ENCODE peak calls at places on chromosomes 13 and 19, in seven cellular contexts. P is HL-60, F is cardiac muscle cell, S is A549, I is ovary, K is WTC11, G is B cell. J is an unnamed sample.

GRCh38 chr19:28327905-28328304 is 885.0 kb downstream of the UQCRFS1 start:
- DNase-seq in P (no peak), F (no peak), S (no peak), I (no peak), K (no peak), G (no peak), J (no peak)

GRCh38 chr13:37229931-37230330 is 124.5 kb upstream of the CSNK1A1L start:
- DNase-seq in P (no peak), F (no peak), S (no peak), I (no peak), K (no peak), G (no peak), J (no peak)

GRCh38 chr19:38229585-38230073 is 5.6 kb upstream of the DPF1 start:
- DNase-seq in P (no peak), F (peak), S (peak), I (peak), K (peak), G (peak), J (peak)

GRCh38 chr19:47511681-47512080 is 3.2 kb downstream of the NAPA start:
- DNase-seq in P (no peak), F (no peak), S (no peak), I (peak), K (no peak), G (no peak), J (no peak)

GRCh38 chr19:51469162-51469561 is 9.2 kb upstream of the CEACAM18 start:
- DNase-seq in P (no peak), F (no peak), S (no peak), I (no peak), K (no peak), G (no peak), J (no peak)

GRCh38 chr19:27972291-27973040 is 1240.5 kb downstream of the UQCRFS1 start:
- DNase-seq in P (no peak), F (no peak), S (no peak), I (no peak), K (no peak), G (no peak), J (no peak)

GRCh38 chr19:6743714-6744380 is 4.4 kb downstream of the TRIP10 start:
- DNase-seq in P (no peak), F (no peak), S (no peak), I (no peak), K (no peak), G (no peak), J (no peak)

GRCh38 chr19:5342573-5343201 is 2.1 kb upstream of the PTPRS start:
- DNase-seq in P (no peak), F (no peak), S (no peak), I (no peak), K (no peak), G (no peak), J (no peak)

GRCh38 chr13:78787189-78787588 is 128.2 kb upstream of the OBI1 start:
- DNase-seq in P (no peak), F (no peak), S (no peak), I (no peak), K (no peak), G (no peak), J (no peak)

GRCh38 chr13:21613791-21614190 is 9.8 kb upstream of the MICU2 start:
- DNase-seq in P (no peak), F (no peak), S (peak), I (no peak), K (no peak), G (no peak), J (no peak)

GRCh38 chr13:114057131-114058050 is 75.0 kb downstream of the RASA3 start:
- DNase-seq in P (no peak), F (no peak), S (no peak), I (no peak), K (no peak), G (no peak), J (no peak)

GRCh38 chr13:48009298-48009697 is 8.2 kb upstream of the SUCLA2 start:
- DNase-seq in P (no peak), F (no peak), S (peak), I (no peak), K (no peak), G (no peak), J (no peak)

GRCh38 chr13:41039746-41040145 is 20.6 kb upstream of the ELF1 start:
- DNase-seq in P (no peak), F (no peak), S (no peak), I (no peak), K (no peak), G (no peak), J (no peak)

GRCh38 chr19:48637449-48637947 is 319 bp upstream of the DBP start:
- DNase-seq in P (peak), F (peak), S (peak), I (peak), K (peak), G (peak), J (peak)

GRCh38 chr13:41917641-41918040 is 43.3 kb downstream of the VWA8 start:
- DNase-seq in P (no peak), F (no peak), S (no peak), I (no peak), K (no peak), G (no peak), J (no peak)

GRCh38 chr13:37295046-37295445 is 189.6 kb upstream of the CSNK1A1L start:
- DNase-seq in P (no peak), F (no peak), S (no peak), I (no peak), K (no peak), G (no peak), J (no peak)

GRCh38 chr13:112981361-112981905 is 12.4 kb downstream of the MCF2L start:
- DNase-seq in P (no peak), F (no peak), S (no peak), I (no peak), K (no peak), G (no peak), J (no peak)

GRCh38 chr19:47699360-47699917 is 13.8 kb upstream of the EHD2 start:
- DNase-seq in P (peak), F (peak), S (peak), I (peak), K (peak), G (peak), J (peak)

GRCh38 chr13:51229731-51230130 is 7.5 kb downstream of the FAM124A start:
- DNase-seq in P (no peak), F (no peak), S (no peak), I (no peak), K (no peak), G (no peak), J (no peak)

GRCh38 chr19:58554494-58555368 is at the start of gene CHMP2A:
- DNase-seq in P (peak), F (peak), S (peak), I (peak), K (peak), G (peak), J (peak)

GRCh38 chr13:20828540-20829364 is 55.0 kb upstream of the EEF1AKMT1 start:
- DNase-seq in P (no peak), F (peak), S (peak), I (no peak), K (no peak), G (peak), J (no peak)

GRCh38 chr13:25352230-25352629 is 19.5 kb upstream of the ATP8A2 start:
- DNase-seq in P (no peak), F (no peak), S (no peak), I (no peak), K (no peak), G (no peak), J (no peak)

GRCh38 chr19:46984077-46985010 is 35.3 kb upstream of the NPAS1 start:
- DNase-seq in P (peak), F (peak), S (peak), I (no peak), K (no peak), G (no peak), J (no peak)

GRCh38 chr13:27972619-27972877 is 3.4 kb upstream of the CDX2 start:
- DNase-seq in P (no peak), F (no peak), S (no peak), I (no peak), K (no peak), G (no peak), J (no peak)

GRCh38 chr19:15775249-15775648 is 12.2 kb upstream of the OR10H5 start:
- DNase-seq in P (no peak), F (no peak), S (no peak), I (no peak), K (no peak), G (no peak), J (no peak)

GRCh38 chr19:46975011-46975917 is 44.4 kb upstream of the NPAS1 start:
- DNase-seq in P (no peak), F (no peak), S (no peak), I (no peak), K (no peak), G (no peak), J (no peak)

GRCh38 chr19:1609680-1610474 is 4.6 kb upstream of the UQCR11 start:
- DNase-seq in P (no peak), F (no peak), S (no peak), I (no peak), K (no peak), G (no peak), J (no peak)

GRCh38 chr13:109868583-109869311 is 82.4 kb upstream of the IRS2 start:
- DNase-seq in P (no peak), F (no peak), S (peak), I (no peak), K (no peak), G (no peak), J (no peak)

GRCh38 chr19:3692141-3693029 is 7.9 kb downstream of the PIP5K1C start:
- DNase-seq in P (no peak), F (no peak), S (no peak), I (peak), K (peak), G (peak), J (no peak)

GRCh38 chr19:4914736-4915501 is 5.6 kb downstream of the UHRF1 start:
- DNase-seq in P (no peak), F (no peak), S (peak), I (no peak), K (no peak), G (no peak), J (no peak)

GRCh38 chr19:18362934-18363542 is 22.6 kb downstream of the PGPEP1 start:
- DNase-seq in P (no peak), F (no peak), S (peak), I (peak), K (no peak), G (no peak), J (no peak)

GRCh38 chr19:4108767-4109625 is 14.9 kb downstream of the MAP2K2 start:
- DNase-seq in P (peak), F (no peak), S (no peak), I (no peak), K (no peak), G (peak), J (no peak)

GRCh38 chr13:51584731-51585191 is 499 bp downstream of the WDFY2 start:
- DNase-seq in P (no peak), F (peak), S (peak), I (no peak), K (peak), G (peak), J (peak)

GRCh38 chr13:29743229-29743786 is 107.1 kb downstream of the UBL3 start:
- DNase-seq in P (no peak), F (no peak), S (no peak), I (no peak), K (no peak), G (no peak), J (no peak)

GRCh38 chr13:64556391-64556790 is 2673.7 kb downstream of the PCDH9 start:
- DNase-seq in P (no peak), F (no peak), S (no peak), I (no peak), K (no peak), G (no peak), J (no peak)

GRCh38 chr13:98965325-98965724 is 12.5 kb downstream of the DOCK9 start:
- DNase-seq in P (no peak), F (no peak), S (no peak), I (no peak), K (no peak), G (no peak), J (no peak)

GRCh38 chr13:59689057-59689456 is 474.7 kb downstream of the DIAPH3 start:
- DNase-seq in P (no peak), F (no peak), S (no peak), I (no peak), K (peak), G (no peak), J (no peak)

GRCh38 chr13:113929628-113930615 is 44.0 kb downstream of the C13orf46 start:
- DNase-seq in P (no peak), F (no peak), S (no peak), I (peak), K (peak), G (no peak), J (no peak)

DNA sequence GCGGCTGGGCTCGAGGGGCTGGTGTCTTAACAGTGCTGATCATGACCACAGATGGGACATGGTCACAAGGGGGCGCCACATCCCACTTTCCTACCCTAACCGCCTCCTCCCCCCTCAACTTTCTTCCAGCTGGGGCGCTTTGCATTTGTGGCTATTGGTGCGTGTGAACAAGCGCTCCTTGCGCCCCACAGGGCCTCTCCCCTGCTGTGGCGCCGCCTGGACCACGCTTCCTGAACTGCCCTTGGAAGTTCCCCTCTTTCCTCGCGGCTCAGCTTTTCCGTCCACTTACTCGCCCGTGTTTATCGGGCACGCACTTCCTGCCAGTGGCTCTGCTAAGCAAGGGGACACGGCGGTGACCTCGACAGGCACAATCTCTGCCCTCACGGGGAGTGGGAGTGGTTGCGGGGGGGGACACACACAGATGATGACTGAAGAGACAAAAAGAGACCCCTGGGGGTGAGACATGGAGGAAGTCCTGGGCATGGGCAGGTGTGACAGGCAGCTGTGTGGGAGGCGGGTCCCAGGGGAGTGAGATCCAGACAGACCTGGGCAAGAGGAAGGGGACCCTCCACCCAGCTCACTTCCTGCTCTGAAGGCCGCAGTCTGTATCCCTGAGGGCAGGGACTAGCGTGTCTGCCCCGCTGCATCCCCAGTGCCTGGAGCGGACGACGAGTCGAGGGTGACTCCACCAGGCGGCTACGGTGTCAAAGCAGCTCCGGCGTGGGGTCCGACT is 40.3 kb downstream of the ZNF787 start:
- DNase-seq in P (peak), F (peak), S (peak), I (peak), K (peak), G (peak), J (peak)
- TF ChIP-seq CTCF in P (no peak), F (peak), S (peak), I (no peak), K (peak), G (peak), J (peak)

DNA sequence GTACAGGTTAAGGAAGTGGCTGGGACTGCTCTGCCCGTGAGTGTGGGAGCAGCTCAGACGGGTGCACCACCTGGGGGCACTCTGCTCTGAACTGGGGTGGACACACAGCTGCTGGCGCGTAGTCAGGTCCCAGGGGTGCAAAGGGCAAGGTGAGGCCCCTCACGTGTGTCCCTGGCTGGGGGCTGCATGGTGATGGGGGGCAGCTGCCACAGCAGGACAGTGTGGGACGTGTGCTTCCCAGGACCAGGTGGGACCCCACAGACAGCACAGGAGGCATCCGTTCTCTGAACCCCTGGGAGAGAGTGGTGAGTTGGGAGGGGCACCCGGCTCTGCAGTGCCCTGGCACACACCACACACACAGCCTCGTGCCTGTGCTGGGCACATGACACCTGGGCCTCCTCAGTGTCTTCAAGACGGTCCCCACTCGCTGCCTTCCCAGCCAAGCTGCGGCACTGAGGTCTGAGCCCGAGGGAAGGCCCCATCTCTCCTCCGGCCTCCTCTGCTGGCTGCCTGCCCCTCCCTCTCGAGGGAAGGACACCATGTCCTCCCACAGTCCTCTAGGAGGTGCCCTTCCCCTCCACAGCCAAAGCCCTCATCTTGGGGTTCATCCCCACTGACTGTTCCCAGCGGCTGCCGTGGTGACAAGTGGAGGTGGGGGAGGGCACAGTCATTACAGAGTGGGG is 24.7 kb downstream of the CILP2 start:
- DNase-seq in P (no peak), F (no peak), S (no peak), I (no peak), K (no peak), G (no peak), J (no peak)
- TF ChIP-seq CTCF in P (no peak), F (no peak), S (no peak), I (no peak), K (no peak), G (no peak), J (no peak)

GRCh38 chr19:468587-469256 is 7.9 kb upstream of the SHC2 start:
- DNase-seq in P (no peak), F (no peak), S (no peak), I (no peak), K (no peak), G (no peak), J (no peak)

GRCh38 chr19:470701-471100 is 9.9 kb upstream of the SHC2 start:
- DNase-seq in P (no peak), F (no peak), S (no peak), I (no peak), K (no peak), G (no peak), J (no peak)

GRCh38 chr19:469833-470232 is 9.0 kb upstream of the SHC2 start:
- DNase-seq in P (no peak), F (no peak), S (no peak), I (no peak), K (no peak), G (no peak), J (no peak)

GRCh38 chr19:465056-465816 is 4.4 kb upstream of the SHC2 start:
- DNase-seq in P (no peak), F (no peak), S (no peak), I (no peak), K (no peak), G (no peak), J (no peak)

DNA sequence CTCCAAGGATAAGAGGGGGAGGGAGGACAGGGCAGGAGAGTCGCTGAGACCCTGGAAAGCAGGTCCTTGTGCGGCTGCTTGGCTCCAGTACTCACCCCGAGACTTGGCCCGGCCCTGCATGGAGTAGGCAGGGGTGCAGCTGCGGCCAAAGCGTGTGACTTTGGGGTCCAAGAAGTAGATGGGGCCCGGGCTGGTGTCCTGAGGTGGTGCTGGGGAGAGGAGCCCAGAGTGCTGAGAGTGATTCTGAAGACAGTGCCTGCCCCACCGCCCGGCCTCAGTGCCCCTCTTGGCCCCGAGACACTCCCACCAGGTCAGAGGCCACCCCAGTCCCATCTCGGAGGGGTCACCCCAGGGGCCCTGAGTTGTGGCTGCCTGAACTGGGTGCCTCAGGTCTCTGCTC is 6.7 kb upstream of the SHC2 start:
- DNase-seq in P (no peak), F (no peak), S (no peak), I (no peak), K (no peak), G (no peak), J (no peak)
- TF ChIP-seq CTCF in P (no peak), F (no peak), S (no peak), I (no peak), K (no peak), G (no peak), J (no peak)

DNA sequence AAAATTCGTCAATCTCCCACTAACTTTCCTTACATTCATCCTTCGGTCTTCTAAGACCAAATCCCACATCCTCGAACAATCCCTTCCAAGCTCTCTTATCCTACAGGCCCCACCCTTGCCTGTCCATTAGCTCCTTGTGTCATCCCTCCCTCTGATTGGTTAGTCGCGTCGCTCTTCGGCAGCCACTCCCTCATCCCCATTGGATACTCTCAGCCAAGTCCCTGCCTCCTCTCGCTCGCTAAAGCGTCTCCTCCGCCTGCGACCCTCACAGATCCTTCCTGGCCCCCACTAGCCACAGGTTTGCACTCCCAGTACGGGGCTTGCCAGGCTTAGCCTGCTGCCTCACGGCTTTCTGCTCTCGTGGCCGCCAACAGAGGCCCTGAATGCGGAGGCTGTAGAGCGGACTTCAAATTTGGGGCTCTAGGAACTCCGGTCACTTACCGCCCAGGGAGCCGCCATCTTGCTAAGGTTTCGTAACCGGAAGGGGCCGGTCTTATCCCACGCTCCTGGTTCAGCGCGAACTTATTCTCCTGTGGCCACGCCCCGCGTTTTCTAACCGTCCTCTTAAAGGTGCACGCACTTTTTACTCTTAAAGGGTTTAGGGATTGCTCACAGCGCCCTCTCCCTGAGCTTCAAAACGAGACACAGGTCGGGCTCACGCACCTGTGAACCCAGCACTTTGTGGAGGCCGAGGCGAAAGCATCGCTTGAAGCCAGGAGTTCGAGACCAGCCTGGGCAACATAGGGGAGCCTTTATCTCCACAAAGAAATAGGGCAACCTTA is at the start of gene DMAC2:
- DNase-seq in P (peak), F (peak), S (peak), I (peak), K (peak), G (peak), J (peak)
- TF ChIP-seq CTCF in P (peak), F (peak), S (peak), I (no peak), K (no peak), G (peak), J (peak)

J was measured in progenitor cell of endocrine pancreas.